ENCODE peak calls at places on chromosome 15, in nine cellular contexts. W is uterus, F is heart left ventricle, A is suprapubic skin, U is tibial nerve, Z is upper lobe of left lung, O is spleen, H is A549, L is transverse colon. D is an unnamed sample.

GRCh38 chr15:87213646-87214045 is 1042.9 kb downstream of the NTRK3 start:
- DNase-seq in W (no peak), F (no peak), A (no peak), U (peak; percentile 65), Z (no peak), O (no peak), H (no peak), L (no peak), D (no peak)

GRCh38 chr15:83914906-83915305 is 261.0 kb downstream of the ADAMTSL3 start:
- DNase-seq in W (no peak), F (no peak), A (no peak), U (no peak), Z (no peak), O (no peak), H (no peak), L (no peak), D (no peak)

GRCh38 chr15:69119016-69119415 is 41.4 kb upstream of the GLCE start:
- DNase-seq in W (no peak), F (no peak), A (no peak), U (no peak), Z (no peak), O (no peak), H (no peak), L (no peak), D (no peak)

GRCh38 chr15:95300958-95301357 is 1029.5 kb upstream of the NR2F2 start:
- DNase-seq in W (no peak), F (no peak), A (no peak), U (no peak), Z (no peak), O (no peak), H (no peak), L (no peak), D (no peak)

GRCh38 chr15:45611305-45611704 is 23.5 kb upstream of the SQOR start:
- DNase-seq in W (no peak), F (no peak), A (no peak), U (no peak), Z (no peak), O (no peak), H (peak; percentile 29), L (no peak), D (no peak)

GRCh38 chr15:64004582-64004981 is 41.7 kb downstream of the DAPK2 start:
- DNase-seq in W (no peak), F (no peak), A (no peak), U (peak; percentile 24), Z (no peak), O (no peak), H (peak; percentile 81), L (peak; percentile 80), D (no peak)

GRCh38 chr15:66389859-66390382 is 3.2 kb downstream of the MAP2K1 start:
- DNase-seq in W (no peak), F (no peak), A (no peak), U (no peak), Z (no peak), O (no peak), H (no peak), L (no peak), D (no peak)

GRCh38 chr15:80599359-80599758 is 95.8 kb upstream of the ABHD17C start:
- DNase-seq in W (no peak), F (no peak), A (no peak), U (no peak), Z (no peak), O (no peak), H (peak; percentile 70), L (no peak), D (no peak)

GRCh38 chr15:96410175-96411055 is 79.9 kb downstream of the NR2F2 start:
- DNase-seq in W (no peak), F (no peak), A (no peak), U (no peak), Z (no peak), O (no peak), H (no peak), L (no peak), D (no peak)

GRCh38 chr15:99414755-99415731 is 150.7 kb upstream of the MEF2A start:
- DNase-seq in W (no peak), F (peak; percentile 65), A (peak; percentile 71), U (no peak), Z (no peak), O (no peak), H (no peak), L (no peak), D (no peak)

GRCh38 chr15:82533801-82534200 is 6.5 kb downstream of the RPS17 start:
- DNase-seq in W (no peak), F (no peak), A (no peak), U (no peak), Z (peak; percentile 28), O (no peak), H (no peak), L (no peak), D (no peak)

GRCh38 chr15:65404196-65404872 is 18.4 kb downstream of the IGDCC4 start:
- DNase-seq in W (no peak), F (no peak), A (no peak), U (no peak), Z (no peak), O (no peak), H (no peak), L (no peak), D (no peak)

GRCh38 chr15:40058476-40059140 is 19.6 kb upstream of the SRP14 start:
- DNase-seq in W (no peak), F (no peak), A (peak; percentile 47), U (no peak), Z (no peak), O (no peak), H (no peak), L (no peak), D (peak; percentile 16)

GRCh38 chr15:80822666-80823065 is 43.5 kb downstream of the CEMIP start:
- DNase-seq in W (no peak), F (no peak), A (no peak), U (no peak), Z (no peak), O (no peak), H (no peak), L (no peak), D (no peak)

GRCh38 chr15:93882779-93883178 is 348.6 kb upstream of the MCTP2 start:
- DNase-seq in W (no peak), F (no peak), A (no peak), U (no peak), Z (no peak), O (no peak), H (no peak), L (no peak), D (no peak)

GRCh38 chr15:57541805-57542504 is 49.7 kb upstream of the MYZAP start:
- DNase-seq in W (peak; percentile 80), F (peak; percentile 72), A (no peak), U (peak; percentile 89), Z (no peak), O (no peak), H (peak; percentile 77), L (peak; percentile 80), D (peak; percentile 84)

GRCh38 chr15:57647791-57648130 is 56.1 kb downstream of the MYZAP start:
- DNase-seq in W (no peak), F (no peak), A (no peak), U (no peak), Z (no peak), O (no peak), H (no peak), L (no peak), D (no peak)

GRCh38 chr15:41827290-41827879 is 507 bp upstream of the JMJD7 start:
- DNase-seq in W (no peak), F (no peak), A (no peak), U (no peak), Z (peak; percentile 88), O (no peak), H (no peak), L (peak; percentile 44), D (peak; percentile 29)

GRCh38 chr15:60822403-60822802 is 343.5 kb upstream of the ICE2 start:
- DNase-seq in W (no peak), F (no peak), A (no peak), U (no peak), Z (no peak), O (no peak), H (no peak), L (no peak), D (no peak)

DNA sequence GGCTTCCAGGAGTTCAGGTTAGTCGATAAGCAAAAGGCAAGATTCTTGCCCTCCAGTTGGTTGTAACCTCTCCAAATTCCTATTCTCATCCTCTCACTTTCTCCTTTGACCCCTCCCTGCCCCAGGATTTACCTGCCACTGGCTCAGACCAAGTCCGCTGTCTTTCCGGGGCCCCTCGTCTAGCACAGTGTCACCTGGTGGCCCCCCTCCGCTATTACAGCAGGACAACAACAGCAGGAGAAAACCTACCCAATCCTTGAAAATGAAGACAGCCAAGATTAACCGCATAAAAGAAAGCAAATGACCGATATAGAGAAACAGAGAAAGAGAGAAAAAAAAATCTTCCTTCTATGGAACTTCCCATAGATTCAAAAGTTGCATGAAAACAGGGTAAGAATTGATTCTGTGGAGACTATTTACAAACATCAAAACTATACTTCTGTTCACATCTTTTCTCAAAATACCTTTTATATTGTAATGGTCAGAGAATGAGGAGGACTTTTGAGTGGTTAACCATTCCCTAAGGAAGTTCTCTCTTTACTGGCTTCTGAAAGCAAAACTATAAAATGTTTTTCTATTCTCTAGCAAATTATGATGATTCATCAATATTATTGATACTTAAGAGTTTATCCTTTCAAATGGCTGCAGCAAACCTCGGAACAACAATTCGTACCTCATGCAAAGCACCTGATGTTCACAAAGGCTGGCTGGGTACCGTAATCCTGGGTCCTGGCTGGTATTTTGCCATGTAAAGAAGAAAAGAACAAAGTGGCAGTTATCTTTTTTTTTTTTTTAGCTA is 10.0 kb upstream of the ST8SIA2 start:
- DNase-seq in W (no peak), F (no peak), A (no peak), U (no peak), Z (no peak), O (no peak), H (peak; percentile 51), L (no peak), D (no peak)
- TF ChIP-seq CTCF in W (no peak), F (peak; percentile 62), A (no peak), U (no peak), Z (no peak), O (peak; percentile 35), H (peak; percentile 48), L (no peak), D (peak; percentile 52)

DNA sequence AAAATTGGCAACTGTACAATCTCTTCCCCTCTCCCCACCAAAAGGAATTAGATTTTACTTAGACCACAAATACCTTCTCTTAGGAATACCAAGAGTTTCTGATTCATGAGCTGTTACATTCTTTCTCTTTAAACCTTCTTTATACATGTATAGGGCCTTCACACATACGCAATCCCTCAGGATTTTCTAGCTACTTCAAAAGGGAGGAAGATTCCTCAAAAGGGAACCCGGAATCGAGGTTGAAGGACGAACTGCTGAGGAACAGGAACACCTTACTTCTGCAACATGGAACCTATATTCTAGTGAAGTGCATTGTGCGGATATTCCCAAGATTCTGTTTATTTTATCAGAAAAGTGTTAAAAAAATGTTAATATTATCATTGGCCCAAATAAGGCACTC is 52.3 kb downstream of the GABRB3 start:
- DNase-seq in W (no peak), F (no peak), A (no peak), U (no peak), Z (no peak), O (no peak), H (no peak), L (no peak), D (no peak)
- H3K4me1 ChIP-seq in W (no peaks in the 10 kb centered on the region), F (no peaks in the 10 kb centered on the region), A (no peaks in the 10 kb centered on the region), U (no peaks in the 10 kb centered on the region), Z (no peaks in the 10 kb centered on the region), O (no peaks in the 10 kb centered on the region), H (peaks cover 17% of the 10 kb centered on the region), L (no peaks in the 10 kb centered on the region), D (no peaks in the 10 kb centered on the region)

GRCh38 chr15:90201150-90201943 is at the start of gene SEMA4B:
- DNase-seq in W (peak; percentile 66), F (peak; percentile 89), A (no peak), U (peak; percentile 45), Z (peak; percentile 95), O (peak; percentile 97), H (peak; percentile 61), L (peak; percentile 87), D (peak; percentile 92)
- TF ChIP-seq POLR2A in W (no peak), F (peak; percentile 58), A (no peak), U (no peak), Z (no peak), O (peak; percentile 78), H (peak; percentile 73), L (peak; percentile 68), D (peak; percentile 71)

GRCh38 chr15:91496754-91497691 is 356.5 kb upstream of the SLCO3A1 start:
- DNase-seq in W (no peak), F (no peak), A (no peak), U (no peak), Z (no peak), O (no peak), H (no peak), L (peak; percentile 44), D (peak; percentile 49)
- TF ChIP-seq CTCF in W (no peak), F (no peak), A (no peak), U (no peak), Z (no peak), O (no peak), H (no peak), L (no peak), D (no peak)